ENCODE peak calls at places on chromosomes 12 and 14, in seven cellular contexts. U, Y, C, V, L, R and F are unnamed samples.

GRCh38 chr14:68308695-68309094 is 484.2 kb downstream of the ZFP36L1 start:
- DNase-seq in U (no peak), Y (no peak), C (no peak), V (no peak), L (no peak), R (peak), F (no peak)

GRCh38 chr12:123268850-123269249 is 2.8 kb downstream of the CDK2AP1 start:
- DNase-seq in U (no peak), Y (no peak), C (no peak), V (peak), L (no peak), R (no peak), F (no peak)

GRCh38 chr14:78721756-78722455 is 551.7 kb downstream of the NRXN3 start:
- DNase-seq in U (no peak), Y (no peak), C (no peak), V (no peak), L (peak), R (no peak), F (no peak)

GRCh38 chr14:24188251-24189058 is at the start of gene IPO4:
- DNase-seq in U (peak), Y (peak), C (peak), V (peak), L (peak), R (peak), F (peak)

GRCh38 chr14:55328317-55328716 is 57.1 kb downstream of the FBXO34 start:
- DNase-seq in U (no peak), Y (no peak), C (peak), V (no peak), L (no peak), R (peak), F (no peak)

GRCh38 chr12:18888062-18888461 is 150.1 kb downstream of the CAPZA3 start:
- DNase-seq in U (no peak), Y (no peak), C (no peak), V (no peak), L (no peak), R (no peak), F (no peak)

GRCh38 chr14:95895720-95896119 is 19.1 kb downstream of the TUNAR start:
- DNase-seq in U (no peak), Y (peak), C (no peak), V (no peak), L (peak), R (no peak), F (peak)

GRCh38 chr12:55188974-55189556 is 31.8 kb upstream of the OR10A7 start:
- DNase-seq in U (peak), Y (peak), C (peak), V (peak), L (peak), R (peak), F (peak)

GRCh38 chr14:50821471-50822464 is 9.2 kb downstream of the NIN start:
- DNase-seq in U (no peak), Y (peak), C (no peak), V (no peak), L (no peak), R (no peak), F (peak)

GRCh38 chr12:78034025-78034424 is 203.3 kb downstream of the NAV3 start:
- DNase-seq in U (no peak), Y (no peak), C (peak), V (no peak), L (no peak), R (peak), F (no peak)

GRCh38 chr12:52876371-52876770 is 27.6 kb upstream of the KRT78 start:
- DNase-seq in U (no peak), Y (no peak), C (no peak), V (no peak), L (peak), R (no peak), F (no peak)

GRCh38 chr14:89254201-89254919 is 162.7 kb downstream of the FOXN3 start:
- DNase-seq in U (peak), Y (no peak), C (no peak), V (no peak), L (no peak), R (no peak), F (no peak)